ENCODE peak calls at places on chromosomes 11 and 22, in four cellular contexts. A is A549, P is HepG2, I is H1. Z is an unnamed sample.
A peak's percentile ranks its signal among the peaks of the same experiment; 100 is the strongest.

GRCh38 chr11:37505406-37505805 is 907.4 kb upstream of the RAG2 start:
- DNase-seq in A (no peak), P (no peak), I (no peak), Z (no peak)

GRCh38 chr11:118530683-118531596 is at the start of gene TMEM25:
- DNase-seq in A (no peak), I (no peak), P (peak; percentile 32), Z (peak; percentile 93)

GRCh38 chr11:31645747-31646146 is 136.2 kb downstream of the ELP4 start:
- DNase-seq in A (peak; percentile 76), I (no peak), P (peak; percentile 20), Z (peak; percentile 23)

GRCh38 chr22:49197500-49197899 is 630.2 kb downstream of the BRD1 start:
- DNase-seq in I (peak; percentile 17), P (no peak), A (no peak), Z (no peak)

GRCh38 chr22:46055176-46055850 is 78.4 kb upstream of the WNT7B start:
- DNase-seq in I (no peak), A (no peak), P (no peak), Z (no peak)

GRCh38 chr11:117094776-117095175 is 3.5 kb downstream of the SIK3 start:
- DNase-seq in P (no peak), I (no peak), A (no peak), Z (no peak)

GRCh38 chr11:80074837-80075236 is 634.0 kb upstream of the TENM4 start:
- DNase-seq in A (no peak), P (no peak), I (no peak), Z (no peak)

GRCh38 chr11:124536520-124536919 is 6.9 kb downstream of the OR8B12 start:
- DNase-seq in P (peak; percentile 69), A (peak; percentile 60), I (peak; percentile 47), Z (peak; percentile 40)

GRCh38 chr22:49934891-49935557 is 16.6 kb downstream of the CRELD2 start:
- DNase-seq in I (no peak), P (no peak), A (peak; percentile 55), Z (peak; percentile 74)

GRCh38 chr11:3664032-3664630 is 7.1 kb downstream of the CHRNA10 start:
- DNase-seq in I (no peak), A (no peak), P (no peak), Z (no peak)

GRCh38 chr22:19060356-19061009 is 61.7 kb downstream of the DGCR2 start:
- DNase-seq in P (no peak), I (no peak), A (peak; percentile 22), Z (no peak)

GRCh38 chr22:46609175-46609690 is 11.0 kb upstream of the GRAMD4 start:
- DNase-seq in P (peak; percentile 92), I (no peak), A (no peak), Z (no peak)

GRCh38 chr22:37449281-37449680 is 22.0 kb upstream of the ELFN2 start:
- DNase-seq in I (no peak), A (no peak), P (no peak), Z (no peak)

GRCh38 chr22:27331526-27332281 is 469.9 kb downstream of the MN1 start:
- DNase-seq in P (peak; percentile 6), A (peak; percentile 66), I (no peak), Z (no peak)

GRCh38 chr11:131686836-131687235 is 316.4 kb downstream of the NTM start:
- DNase-seq in I (no peak), A (no peak), P (no peak), Z (no peak)

GRCh38 chr22:47072642-47072967 is 310.2 kb downstream of the TBC1D22A start:
- DNase-seq in P (no peak), I (no peak), A (no peak), Z (no peak)

GRCh38 chr11:21545701-21546100 is 647.2 kb upstream of the ANO5 start:
- DNase-seq in I (no peak), P (no peak), A (no peak), Z (no peak)

DNA sequence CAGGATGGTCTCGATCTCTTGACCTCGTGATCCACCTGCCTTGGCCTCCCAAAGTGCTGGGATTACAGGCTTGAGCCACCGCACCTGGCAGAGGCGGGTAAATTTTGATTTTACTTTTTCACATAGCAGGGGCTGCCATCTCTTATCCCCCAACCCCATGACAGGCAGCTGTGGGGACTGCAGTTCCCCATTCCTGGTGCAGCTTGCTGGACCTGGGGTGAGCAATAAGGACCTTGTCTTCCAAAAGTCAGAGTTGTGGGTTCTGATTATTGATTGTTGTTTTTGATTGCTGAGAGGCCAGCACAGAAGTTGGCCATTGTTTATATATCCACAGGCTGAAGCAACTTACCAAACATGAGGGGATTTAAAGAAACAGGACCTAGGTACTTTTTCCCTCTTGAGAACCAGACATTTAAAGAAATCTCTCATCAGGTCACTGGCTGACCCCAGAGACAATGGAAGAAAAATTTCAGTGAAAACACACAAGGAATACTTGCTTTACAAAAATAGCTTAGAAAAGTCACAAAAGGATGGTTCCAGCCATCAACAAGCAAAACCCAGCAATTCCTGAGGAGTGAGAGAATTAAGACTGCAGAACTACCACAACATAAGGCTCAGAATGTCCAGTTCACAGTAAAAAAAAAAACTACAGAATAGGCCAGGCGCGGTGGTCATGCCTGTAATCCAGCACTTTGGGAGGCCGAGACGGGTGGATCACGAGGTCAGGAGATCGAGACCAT is 22.0 kb upstream of the MAPK1 start:
- DNase-seq in I (no peak), P (no peak), A (no peak), Z (no peak)
- TF ChIP-seq RNF2 in I (no peak), P (no peak), A (no peak), Z (no peak)

DNA sequence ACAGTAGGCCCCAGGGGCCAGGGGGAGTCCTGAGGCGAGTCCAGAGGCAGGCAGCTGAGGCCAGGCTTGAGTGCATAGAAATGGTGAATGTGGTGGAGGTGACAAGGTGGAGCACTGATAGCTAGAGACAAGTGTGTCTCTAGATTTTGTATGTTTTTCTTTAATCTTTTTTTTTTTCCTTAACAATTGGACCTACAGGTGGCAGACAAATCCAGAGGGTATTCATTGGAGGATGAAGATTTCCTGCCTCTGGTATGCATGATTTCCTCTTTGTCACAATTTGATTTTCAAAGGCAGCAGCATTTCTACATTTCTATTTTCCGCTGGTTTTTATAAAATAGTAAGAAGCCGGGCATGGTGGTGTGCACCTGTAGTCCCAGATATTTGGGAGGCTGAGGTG is 47.7 kb upstream of the DKK3 start:
- DNase-seq in P (no peak), A (no peak), I (no peak), Z (no peak)
- TF ChIP-seq RNF2 in P (no peak), A (no peak), I (no peak), Z (no peak)

DNA sequence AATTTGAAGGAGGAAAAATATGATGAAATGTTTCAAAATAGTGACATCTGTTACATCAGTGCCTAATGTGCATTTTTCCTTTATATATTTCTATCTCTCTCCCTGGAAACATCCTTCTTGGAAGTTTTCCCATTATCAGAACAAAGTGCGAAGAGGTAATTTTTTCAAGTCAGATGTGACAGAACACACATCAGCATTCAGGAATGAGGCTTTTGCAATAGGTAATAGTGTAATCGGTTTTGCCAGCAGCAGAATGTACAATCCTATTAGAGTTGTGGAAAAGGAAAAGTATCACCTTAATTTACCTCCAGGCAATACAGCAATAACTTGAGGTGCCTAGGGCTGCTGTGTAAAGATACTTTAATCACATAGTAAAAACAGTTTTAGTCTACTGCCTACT is 275.8 kb downstream of the FAT3 start:
- DNase-seq in P (no peak), I (no peak), A (no peak), Z (no peak)
- TF ChIP-seq RNF2 in P (no peak), I (no peak), A (no peak), Z (no peak)

DNA sequence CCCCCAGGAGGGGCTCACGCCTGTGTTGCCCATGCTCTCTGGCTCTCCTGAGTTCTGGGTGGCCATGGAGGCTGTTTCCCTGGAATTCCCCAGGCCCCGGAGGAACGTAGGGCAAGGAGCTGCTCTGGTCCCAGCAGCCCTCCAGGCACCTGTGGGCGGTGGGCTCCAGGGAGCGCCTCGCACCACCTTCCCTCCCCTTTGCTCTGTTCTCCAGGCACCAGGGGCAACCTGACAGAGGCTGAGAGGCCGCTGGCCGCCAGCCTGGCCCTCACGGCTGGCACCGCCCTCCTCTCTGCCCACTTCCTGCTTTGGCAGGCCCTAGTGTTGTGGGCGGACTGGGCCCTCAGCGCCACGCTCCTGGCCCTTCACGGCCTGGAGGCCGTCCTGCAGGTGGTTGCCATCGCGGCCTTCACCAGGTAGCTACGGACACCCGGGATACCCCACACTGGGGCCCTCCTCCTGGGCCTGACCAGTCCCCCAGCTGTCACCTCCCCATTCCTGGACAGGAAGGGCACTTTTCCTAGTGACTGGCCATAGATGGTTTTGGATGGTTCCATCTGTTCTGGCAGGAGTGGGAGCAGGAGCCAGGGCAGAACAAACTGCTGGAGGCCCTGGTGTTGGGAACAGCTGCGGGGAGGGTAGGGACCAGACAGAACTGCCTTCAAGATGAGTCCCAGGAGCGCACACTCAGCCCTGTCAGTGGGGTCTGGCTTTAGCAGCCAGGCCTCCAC is 3.1 kb upstream of the EPS8L2 start:
- DNase-seq in A (no peak), P (no peak), I (no peak), Z (no peak)
- TF ChIP-seq RNF2 in A (no peak), P (no peak), I (no peak), Z (no peak)

DNA sequence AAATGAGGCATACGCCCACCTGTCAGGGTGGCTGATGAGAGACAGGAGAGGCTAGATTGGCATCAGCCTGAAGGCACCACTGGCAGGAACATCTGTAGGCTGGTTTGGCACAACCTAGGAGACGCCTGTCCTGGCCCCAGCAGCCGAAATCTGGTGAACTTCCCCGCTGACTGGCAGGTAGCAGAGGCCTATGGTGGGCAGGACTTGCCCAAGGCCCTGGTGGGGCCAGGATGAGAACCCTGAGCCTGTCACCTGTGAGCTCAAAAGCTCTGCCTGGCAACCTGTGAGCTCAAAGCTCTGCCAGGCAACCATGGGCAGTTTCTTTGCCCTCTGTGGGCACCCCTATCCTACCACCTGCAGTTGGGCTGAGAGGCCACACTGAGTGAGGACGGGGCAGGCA is 2.5 kb downstream of the DERL3 start:
- DNase-seq in A (no peak), I (no peak), P (no peak), Z (no peak)
- TF ChIP-seq RNF2 in A (no peak), I (no peak), P (no peak), Z (no peak)

GRCh38 chr11:58787903-58788302 is 56.2 kb upstream of the GLYAT start:
- DNase-seq in I (no peak), A (no peak), P (no peak), Z (peak; percentile 20)
- TF ChIP-seq RNF2 in I (no peak), A (no peak), P (no peak), Z (no peak)

GRCh38 chr11:45097721-45098493 is 48.5 kb upstream of the PRDM11 start:
- DNase-seq in A (peak; percentile 23), I (no peak), P (no peak), Z (peak; percentile 65)
- TF ChIP-seq RNF2 in A (no peak), I (no peak), P (no peak), Z (no peak)

GRCh38 chr11:129862123-129862522 is 33.3 kb downstream of the NFRKB start:
- DNase-seq in A (peak; percentile 31), P (no peak), I (no peak), Z (no peak)

GRCh38 chr11:129861702-129862107 is 33.7 kb downstream of the NFRKB start:
- DNase-seq in A (peak; percentile 89), P (peak; percentile 93), I (peak; percentile 51), Z (no peak)

GRCh38 chr11:129864811-129865210 is 30.6 kb downstream of the NFRKB start:
- DNase-seq in P (no peak), I (no peak), A (no peak), Z (no peak)

GRCh38 chr11:129866328-129866727 is 29.1 kb downstream of the NFRKB start:
- DNase-seq in I (no peak), P (no peak), A (no peak), Z (no peak)

GRCh38 chr11:129865701-129866100 is 29.7 kb downstream of the NFRKB start:
- DNase-seq in A (no peak), P (no peak), I (no peak), Z (no peak)
- TF ChIP-seq RNF2 in A (no peak), P (no peak), I (no peak), Z (no peak)